ENCODE peak calls at places on chromosomes 6 and 20, in eight cellular contexts. One of them, this sample, is unnamed.

GRCh38 chr20:47857994-47858557 is 72.8 kb upstream of the SULF2 start:
- DNase-seq in PC-3: no peak
- DNase-seq in OCI-LY7: no peak
- DNase-seq in MM.1S: no peak
- DNase-seq in hepatocyte: peak; percentile 51
- DNase-seq in GM23248: peak; percentile 50
- DNase-seq in neural progenitor cell: no peak
- DNase-seq in HCT116: no peak
- DNase-seq in this sample: no peak

GRCh38 chr20:8389381-8390368 is 257.6 kb downstream of the PLCB1 start:
- DNase-seq in hepatocyte: peak; percentile 66
- DNase-seq in MM.1S: peak; percentile 45
- DNase-seq in OCI-LY7: peak; percentile 75
- DNase-seq in GM23248: peak; percentile 67
- DNase-seq in neural progenitor cell: peak; percentile 63
- DNase-seq in PC-3: peak; percentile 72
- DNase-seq in HCT116: peak; percentile 23
- DNase-seq in this sample: peak; percentile 69

GRCh38 chr6:169190144-169190584 is 63.5 kb downstream of the THBS2 start:
- DNase-seq in hepatocyte: no peak
- DNase-seq in GM23248: peak; percentile 91
- DNase-seq in MM.1S: no peak
- DNase-seq in OCI-LY7: no peak
- DNase-seq in PC-3: no peak
- DNase-seq in HCT116: no peak
- DNase-seq in neural progenitor cell: no peak
- DNase-seq in this sample: no peak

GRCh38 chr6:159984268-159984786 is 15.4 kb downstream of the IGF2R start:
- DNase-seq in HCT116: no peak
- DNase-seq in neural progenitor cell: no peak
- DNase-seq in hepatocyte: no peak
- DNase-seq in PC-3: peak; percentile 91
- DNase-seq in GM23248: peak; percentile 79
- DNase-seq in MM.1S: no peak
- DNase-seq in OCI-LY7: no peak
- DNase-seq in this sample: no peak

GRCh38 chr6:6315660-6316059 is 4.8 kb downstream of the F13A1 start:
- DNase-seq in HCT116: peak; percentile 52
- DNase-seq in neural progenitor cell: peak; percentile 68
- DNase-seq in MM.1S: peak; percentile 38
- DNase-seq in hepatocyte: peak; percentile 63
- DNase-seq in PC-3: peak; percentile 65
- DNase-seq in GM23248: peak; percentile 58
- DNase-seq in OCI-LY7: peak; percentile 54
- DNase-seq in this sample: peak; percentile 79

GRCh38 chr6:25122622-25123237 is 156.4 kb upstream of the CARMIL1 start:
- DNase-seq in neural progenitor cell: no peak
- DNase-seq in hepatocyte: no peak
- DNase-seq in PC-3: peak; percentile 10
- DNase-seq in OCI-LY7: no peak
- DNase-seq in MM.1S: no peak
- DNase-seq in HCT116: no peak
- DNase-seq in GM23248: no peak
- DNase-seq in this sample: no peak

GRCh38 chr6:1669996-1670395 is 60.3 kb downstream of the FOXC1 start:
- DNase-seq in OCI-LY7: no peak
- DNase-seq in PC-3: no peak
- DNase-seq in MM.1S: no peak
- DNase-seq in hepatocyte: no peak
- DNase-seq in HCT116: no peak
- DNase-seq in GM23248: no peak
- DNase-seq in neural progenitor cell: no peak
- DNase-seq in this sample: no peak

GRCh38 chr20:33832113-33832853 is 21.1 kb downstream of the CHMP4B start:
- DNase-seq in OCI-LY7: no peak
- DNase-seq in PC-3: no peak
- DNase-seq in MM.1S: no peak
- DNase-seq in hepatocyte: no peak
- DNase-seq in GM23248: no peak
- DNase-seq in neural progenitor cell: peak; percentile 61
- DNase-seq in HCT116: no peak
- DNase-seq in this sample: peak; percentile 53

GRCh38 chr20:4151991-4152695 is 136.8 kb upstream of the RNF24 start:
- DNase-seq in PC-3: peak; percentile 71
- DNase-seq in HCT116: no peak
- DNase-seq in MM.1S: no peak
- DNase-seq in GM23248: peak; percentile 53
- DNase-seq in OCI-LY7: no peak
- DNase-seq in neural progenitor cell: no peak
- DNase-seq in hepatocyte: no peak
- DNase-seq in this sample: no peak

GRCh38 chr20:47274449-47275108 is 81.9 kb downstream of the ZMYND8 start:
- DNase-seq in HCT116: peak; percentile 67
- DNase-seq in GM23248: peak; percentile 95
- DNase-seq in PC-3: peak; percentile 95
- DNase-seq in neural progenitor cell: no peak
- DNase-seq in MM.1S: no peak
- DNase-seq in OCI-LY7: no peak
- DNase-seq in hepatocyte: peak; percentile 58
- DNase-seq in this sample: no peak

GRCh38 chr6:108254436-108255410 is 6.1 kb downstream of the SNX3 start:
- DNase-seq in PC-3: no peak
- DNase-seq in GM23248: no peak
- DNase-seq in neural progenitor cell: no peak
- DNase-seq in MM.1S: no peak
- DNase-seq in HCT116: no peak
- DNase-seq in OCI-LY7: no peak
- DNase-seq in hepatocyte: no peak
- DNase-seq in this sample: no peak

GRCh38 chr20:35002426-35003210 is 47.0 kb downstream of the MYH7B start:
- DNase-seq in neural progenitor cell: no peak
- DNase-seq in GM23248: no peak
- DNase-seq in OCI-LY7: no peak
- DNase-seq in PC-3: no peak
- DNase-seq in hepatocyte: no peak
- DNase-seq in MM.1S: no peak
- DNase-seq in HCT116: no peak
- DNase-seq in this sample: no peak

GRCh38 chr6:130557481-130558112 is 191.8 kb downstream of the TMEM200A start:
- DNase-seq in OCI-LY7: no peak
- DNase-seq in HCT116: no peak
- DNase-seq in neural progenitor cell: no peak
- DNase-seq in GM23248: no peak
- DNase-seq in PC-3: no peak
- DNase-seq in hepatocyte: no peak
- DNase-seq in MM.1S: peak; percentile 10
- DNase-seq in this sample: no peak

GRCh38 chr20:4059631-4060030 is 44.3 kb upstream of the RNF24 start:
- DNase-seq in PC-3: no peak
- DNase-seq in neural progenitor cell: no peak
- DNase-seq in hepatocyte: no peak
- DNase-seq in HCT116: no peak
- DNase-seq in GM23248: no peak
- DNase-seq in MM.1S: no peak
- DNase-seq in OCI-LY7: no peak
- DNase-seq in this sample: no peak

GRCh38 chr6:88637761-88638160 is 325.7 kb downstream of the RNGTT start:
- DNase-seq in OCI-LY7: no peak
- DNase-seq in neural progenitor cell: no peak
- DNase-seq in HCT116: no peak
- DNase-seq in PC-3: no peak
- DNase-seq in hepatocyte: no peak
- DNase-seq in MM.1S: no peak
- DNase-seq in GM23248: no peak
- DNase-seq in this sample: no peak

GRCh38 chr20:21519136-21519584 is 5.3 kb upstream of the NKX2-2 start:
- DNase-seq in hepatocyte: no peak
- DNase-seq in OCI-LY7: no peak
- DNase-seq in HCT116: no peak
- DNase-seq in GM23248: no peak
- DNase-seq in neural progenitor cell: peak; percentile 78
- DNase-seq in PC-3: no peak
- DNase-seq in MM.1S: no peak
- DNase-seq in this sample: peak; percentile 46

GRCh38 chr6:63351995-63352586 is 32.3 kb upstream of the LGSN start:
- DNase-seq in MM.1S: peak; percentile 31
- DNase-seq in GM23248: peak; percentile 76
- DNase-seq in HCT116: peak; percentile 33
- DNase-seq in neural progenitor cell: no peak
- DNase-seq in hepatocyte: peak; percentile 33
- DNase-seq in PC-3: peak; percentile 45
- DNase-seq in OCI-LY7: peak; percentile 41
- DNase-seq in this sample: peak; percentile 4

GRCh38 chr6:108160009-108160408 is 5.8 kb upstream of the NR2E1 start:
- DNase-seq in PC-3: no peak
- DNase-seq in MM.1S: no peak
- DNase-seq in HCT116: no peak
- DNase-seq in neural progenitor cell: peak; percentile 74
- DNase-seq in hepatocyte: no peak
- DNase-seq in GM23248: no peak
- DNase-seq in OCI-LY7: no peak
- DNase-seq in this sample: peak; percentile 67

GRCh38 chr6:42451146-42451594 is 556 bp downstream of the TRERF1 start:
- DNase-seq in neural progenitor cell: no peak
- DNase-seq in hepatocyte: no peak
- DNase-seq in PC-3: no peak
- DNase-seq in OCI-LY7: no peak
- DNase-seq in HCT116: no peak
- DNase-seq in MM.1S: peak; percentile 12
- DNase-seq in GM23248: peak; percentile 50
- DNase-seq in this sample: no peak

GRCh38 chr20:24917797-24918578 is 31.1 kb upstream of the CST7 start:
- DNase-seq in hepatocyte: peak; percentile 90
- DNase-seq in MM.1S: peak; percentile 66
- DNase-seq in HCT116: peak; percentile 23
- DNase-seq in OCI-LY7: peak; percentile 50
- DNase-seq in neural progenitor cell: peak; percentile 91
- DNase-seq in GM23248: peak; percentile 78
- DNase-seq in PC-3: peak; percentile 80
- DNase-seq in this sample: peak; percentile 92

GRCh38 chr6:109491207-109491938 is 8.4 kb upstream of the ZBTB24 start:
- DNase-seq in hepatocyte: peak; percentile 22
- DNase-seq in GM23248: peak; percentile 26
- DNase-seq in MM.1S: peak; percentile 61
- DNase-seq in PC-3: peak; percentile 62
- DNase-seq in HCT116: no peak
- DNase-seq in OCI-LY7: no peak
- DNase-seq in neural progenitor cell: no peak
- DNase-seq in this sample: peak; percentile 40

GRCh38 chr20:13870349-13870748 is 85.5 kb downstream of the NDUFAF5 start:
- DNase-seq in OCI-LY7: no peak
- DNase-seq in neural progenitor cell: no peak
- DNase-seq in hepatocyte: no peak
- DNase-seq in GM23248: no peak
- DNase-seq in MM.1S: no peak
- DNase-seq in HCT116: no peak
- DNase-seq in PC-3: no peak
- DNase-seq in this sample: peak; percentile 55

GRCh38 chr20:32976746-32977145 is 27.5 kb downstream of the SUN5 start:
- DNase-seq in neural progenitor cell: no peak
- DNase-seq in MM.1S: no peak
- DNase-seq in PC-3: no peak
- DNase-seq in hepatocyte: no peak
- DNase-seq in GM23248: no peak
- DNase-seq in HCT116: no peak
- DNase-seq in OCI-LY7: no peak
- DNase-seq in this sample: no peak

GRCh38 chr6:150038202-150038830 is 13.0 kb upstream of the RAET1L start:
- DNase-seq in MM.1S: no peak
- DNase-seq in hepatocyte: no peak
- DNase-seq in HCT116: no peak
- DNase-seq in GM23248: peak; percentile 24
- DNase-seq in OCI-LY7: no peak
- DNase-seq in neural progenitor cell: peak; percentile 29
- DNase-seq in PC-3: no peak
- DNase-seq in this sample: peak; percentile 63
- H3K4me3 ChIP-seq in MM.1S: no peak overlapping the region
- H3K4me3 ChIP-seq in hepatocyte: no peak overlapping the region
- H3K4me3 ChIP-seq in HCT116: no peak overlapping the region
- H3K4me3 ChIP-seq in GM23248: no peak overlapping the region
- H3K4me3 ChIP-seq in OCI-LY7: no peak overlapping the region
- H3K4me3 ChIP-seq in neural progenitor cell: peak overlapping the region; percentile 28
- H3K4me3 ChIP-seq in PC-3: no peak overlapping the region
- H3K4me3 ChIP-seq in this sample: peak overlapping the region; percentile 64

GRCh38 chr20:20480126-20480525 is 112.2 kb downstream of the INSM1 start:
- DNase-seq in hepatocyte: no peak
- DNase-seq in HCT116: no peak
- DNase-seq in OCI-LY7: no peak
- DNase-seq in PC-3: no peak
- DNase-seq in neural progenitor cell: no peak
- DNase-seq in MM.1S: no peak
- DNase-seq in GM23248: peak; percentile 39
- DNase-seq in this sample: no peak
- TF ChIP-seq EZH2phosphoT487 in hepatocyte: no peak
- TF ChIP-seq EZH2phosphoT487 in HCT116: no peak
- TF ChIP-seq EZH2phosphoT487 in OCI-LY7: no peak
- TF ChIP-seq EZH2phosphoT487 in PC-3: no peak
- TF ChIP-seq EZH2phosphoT487 in neural progenitor cell: no peak
- TF ChIP-seq EZH2phosphoT487 in MM.1S: no peak
- TF ChIP-seq EZH2phosphoT487 in GM23248: no peak
- TF ChIP-seq EZH2phosphoT487 in this sample: no peak

GRCh38 chr6:161031721-161032495 is 40.3 kb downstream of the MAP3K4 start:
- DNase-seq in OCI-LY7: no peak
- DNase-seq in HCT116: no peak
- DNase-seq in GM23248: peak; percentile 85
- DNase-seq in MM.1S: no peak
- DNase-seq in PC-3: peak; percentile 32
- DNase-seq in neural progenitor cell: no peak
- DNase-seq in hepatocyte: no peak
- DNase-seq in this sample: no peak
- H3K4me2 ChIP-seq in OCI-LY7: no peak overlapping the region
- H3K4me2 ChIP-seq in HCT116: no peak overlapping the region
- H3K4me2 ChIP-seq in GM23248: peak overlapping the region; percentile 69
- H3K4me2 ChIP-seq in MM.1S: no peak overlapping the region
- H3K4me2 ChIP-seq in PC-3: peak overlapping the region; percentile 3
- H3K4me2 ChIP-seq in neural progenitor cell: no peak overlapping the region
- H3K4me2 ChIP-seq in hepatocyte: no peak overlapping the region
- H3K4me2 ChIP-seq in this sample: no peak overlapping the region

GRCh38 chr6:125100018-125100652 is 53.4 kb upstream of the TPD52L1 start:
- DNase-seq in PC-3: no peak
- DNase-seq in HCT116: no peak
- DNase-seq in OCI-LY7: no peak
- DNase-seq in neural progenitor cell: no peak
- DNase-seq in hepatocyte: no peak
- DNase-seq in MM.1S: no peak
- DNase-seq in GM23248: no peak
- DNase-seq in this sample: no peak

GRCh38 chr6:125101128-125101527 is 52.4 kb upstream of the TPD52L1 start:
- DNase-seq in MM.1S: no peak
- DNase-seq in HCT116: no peak
- DNase-seq in GM23248: no peak
- DNase-seq in hepatocyte: no peak
- DNase-seq in neural progenitor cell: no peak
- DNase-seq in OCI-LY7: no peak
- DNase-seq in PC-3: no peak
- DNase-seq in this sample: no peak

GRCh38 chr6:125097186-125097585 is 56.4 kb upstream of the TPD52L1 start:
- DNase-seq in MM.1S: no peak
- DNase-seq in GM23248: no peak
- DNase-seq in hepatocyte: no peak
- DNase-seq in OCI-LY7: no peak
- DNase-seq in neural progenitor cell: no peak
- DNase-seq in PC-3: no peak
- DNase-seq in HCT116: no peak
- DNase-seq in this sample: no peak

GRCh38 chr6:125098253-125098652 is 55.3 kb upstream of the TPD52L1 start:
- DNase-seq in hepatocyte: no peak
- DNase-seq in HCT116: no peak
- DNase-seq in neural progenitor cell: no peak
- DNase-seq in GM23248: no peak
- DNase-seq in OCI-LY7: no peak
- DNase-seq in MM.1S: no peak
- DNase-seq in PC-3: no peak
- DNase-seq in this sample: no peak

GRCh38 chr6:125099211-125100017 is 54.2 kb upstream of the TPD52L1 start:
- DNase-seq in MM.1S: peak; percentile 19
- DNase-seq in GM23248: peak; percentile 82
- DNase-seq in neural progenitor cell: peak; percentile 72
- DNase-seq in PC-3: peak; percentile 60
- DNase-seq in OCI-LY7: no peak
- DNase-seq in hepatocyte: peak; percentile 71
- DNase-seq in HCT116: peak; percentile 49
- DNase-seq in this sample: peak; percentile 79
- H3K4me3 ChIP-seq in MM.1S: peak overlapping the region; percentile 43
- H3K4me3 ChIP-seq in GM23248: peak overlapping the region; percentile 74
- H3K4me3 ChIP-seq in neural progenitor cell: peak overlapping the region; percentile 47
- H3K4me3 ChIP-seq in PC-3: peak overlapping the region; percentile 70
- H3K4me3 ChIP-seq in OCI-LY7: no peak overlapping the region
- H3K4me3 ChIP-seq in hepatocyte: peak overlapping the region; percentile 59
- H3K4me3 ChIP-seq in HCT116: peak overlapping the region; percentile 47
- H3K4me3 ChIP-seq in this sample: peak overlapping the region; percentile 70

This sample was measured in GM23338.